ENCODE peak calls at places on chromosome 3, in six cellular contexts. R is Calu3, C is GM23338, I is K562, U is IMR-90, H is cardiac muscle cell. S is an unnamed sample.

GRCh38 chr3:107117922-107118576 is 259.2 kb upstream of the CCDC54 start:
- DNase-seq in R (peak; percentile 59), C (peak; percentile 86), I (peak; percentile 7), U (peak; percentile 80), H (peak; percentile 90), S (no peak)

GRCh38 chr3:191066669-191067068 is 132.4 kb upstream of the OSTN start:
- DNase-seq in R (no peak), C (no peak), I (no peak), U (peak; percentile 81), H (peak; percentile 18), S (no peak)

GRCh38 chr3:180808823-180809575 is 103.5 kb upstream of the FXR1 start:
- DNase-seq in R (no peak), C (no peak), I (no peak), U (no peak), H (no peak), S (no peak)

GRCh38 chr3:178826437-178827010 is 245.1 kb downstream of the ZMAT3 start:
- DNase-seq in R (no peak), C (no peak), I (no peak), U (no peak), H (no peak), S (no peak)

GRCh38 chr3:181629701-181630100 is 82.0 kb upstream of the SOX2 start:
- DNase-seq in R (no peak), C (no peak), I (no peak), U (no peak), H (peak; percentile 7), S (no peak)

GRCh38 chr3:128335621-128336296 is 130.9 kb downstream of the DNAJB8 start:
- DNase-seq in R (peak; percentile 58), C (peak; percentile 41), I (no peak), U (no peak), H (no peak), S (no peak)

GRCh38 chr3:181076558-181076957 is 87.0 kb upstream of the DNAJC19 start:
- DNase-seq in R (no peak), C (no peak), I (no peak), U (no peak), H (no peak), S (no peak)

GRCh38 chr3:190053919-190054672 is 66.6 kb downstream of the P3H2 start:
- DNase-seq in R (no peak), C (no peak), I (no peak), U (peak; percentile 92), H (peak; percentile 62), S (no peak)

GRCh38 chr3:57434041-57434440 is 110.1 kb downstream of the DNAH12 start:
- DNase-seq in R (peak; percentile 6), C (peak; percentile 79), I (no peak), U (peak; percentile 28), H (peak; percentile 65), S (no peak)

GRCh38 chr3:168063122-168063521 is 32.6 kb downstream of the GOLIM4 start:
- DNase-seq in R (no peak), C (no peak), I (no peak), U (no peak), H (no peak), S (no peak)

GRCh38 chr3:149251186-149251585 is 29.6 kb upstream of the CP start:
- DNase-seq in R (no peak), C (no peak), I (no peak), U (no peak), H (no peak), S (no peak)

GRCh38 chr3:196585044-196585757 is 16.7 kb downstream of the FBXO45 start:
- DNase-seq in R (no peak), C (no peak), I (no peak), U (no peak), H (no peak), S (no peak)

GRCh38 chr3:189446959-189447560 is 184.1 kb upstream of the TP63 start:
- DNase-seq in R (no peak), C (no peak), I (no peak), U (no peak), H (peak; percentile 61), S (no peak)

GRCh38 chr3:27559381-27559780 is 75.2 kb upstream of the SLC4A7 start:
- DNase-seq in R (no peak), C (no peak), I (no peak), U (no peak), H (no peak), S (no peak)

GRCh38 chr3:119628816-119629445 is 31.2 kb downstream of the PLA1A start:
- DNase-seq in R (no peak), C (no peak), I (no peak), U (no peak), H (no peak), S (no peak)

GRCh38 chr3:50617911-50618481 is 1.0 kb downstream of the MAPKAPK3 start:
- DNase-seq in R (no peak), C (no peak), I (no peak), U (no peak), H (no peak), S (no peak)

GRCh38 chr3:78221300-78221699 is 1181.4 kb downstream of the ROBO2 start:
- DNase-seq in R (peak; percentile 7), C (peak; percentile 11), I (no peak), U (no peak), H (no peak), S (no peak)

GRCh38 chr3:99502871-99503270 is 135.5 kb upstream of the COL8A1 start:
- DNase-seq in R (no peak), C (no peak), I (no peak), U (peak; percentile 11), H (peak; percentile 57), S (no peak)

GRCh38 chr3:124202754-124203153 is 210.8 kb upstream of the ROPN1 start:
- DNase-seq in R (no peak), C (no peak), I (no peak), U (no peak), H (peak; percentile 55), S (no peak)

GRCh38 chr3:50655009-50655830 is 19.5 kb upstream of the DOCK3 start:
- DNase-seq in R (no peak), C (no peak), I (no peak), U (peak; percentile 13), H (no peak), S (peak; percentile 44)

GRCh38 chr3:49903451-49904424 is at the start of gene MST1R:
- DNase-seq in R (peak; percentile 98), C (peak; percentile 98), I (peak; percentile 90), U (no peak), H (peak; percentile 54), S (no peak)

GRCh38 chr3:138578961-138579574 is 15.0 kb downstream of the CEP70 start:
- DNase-seq in R (no peak), C (peak; percentile 9), I (no peak), U (no peak), H (no peak), S (no peak)

GRCh38 chr3:8709801-8710524 is 23.6 kb upstream of the CAV3 start:
- DNase-seq in R (no peak), C (no peak), I (no peak), U (no peak), H (no peak), S (no peak)

GRCh38 chr3:8822141-8822540 is 52.7 kb upstream of the OXTR start:
- DNase-seq in R (no peak), C (no peak), I (no peak), U (peak; percentile 74), H (peak; percentile 81), S (no peak)

GRCh38 chr3:9703736-9704342 is at the start of gene CPNE9:
- DNase-seq in R (no peak), C (peak; percentile 55), I (peak; percentile 48), U (no peak), H (no peak), S (no peak)

GRCh38 chr3:70049761-70050160 is 50.2 kb downstream of the SAMMSON start:
- DNase-seq in R (no peak), C (peak; percentile 23), I (no peak), U (peak; percentile 11), H (peak; percentile 61), S (no peak)

DNA sequence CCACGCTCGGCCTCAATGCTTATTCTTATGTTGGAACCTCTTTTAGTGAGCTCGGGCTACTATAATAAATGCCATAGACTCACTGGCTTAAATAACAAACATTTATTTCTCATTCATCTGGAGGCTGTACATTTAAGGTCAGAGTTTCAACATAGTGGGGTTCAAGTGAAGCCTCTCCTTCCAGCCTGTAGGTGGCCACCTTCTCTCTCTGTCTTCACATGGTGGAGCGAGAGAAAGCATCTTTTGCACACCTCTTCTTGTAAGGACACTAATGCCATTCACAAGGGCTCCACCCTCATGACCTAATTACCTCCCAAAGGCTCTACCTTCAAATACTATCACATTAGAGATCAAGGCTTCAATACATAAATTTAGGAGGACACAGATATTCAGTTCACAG is 520.3 kb upstream of the EPHA6 start:
- DNase-seq in R (no peak), C (peak; percentile 34), I (no peak), U (no peak), H (no peak), S (no peak)
- TF ChIP-seq CTCF in R (no peak), C (peak; percentile 54), I (no peak), U (no peak), H (no peak), S (peak; percentile 11)

DNA sequence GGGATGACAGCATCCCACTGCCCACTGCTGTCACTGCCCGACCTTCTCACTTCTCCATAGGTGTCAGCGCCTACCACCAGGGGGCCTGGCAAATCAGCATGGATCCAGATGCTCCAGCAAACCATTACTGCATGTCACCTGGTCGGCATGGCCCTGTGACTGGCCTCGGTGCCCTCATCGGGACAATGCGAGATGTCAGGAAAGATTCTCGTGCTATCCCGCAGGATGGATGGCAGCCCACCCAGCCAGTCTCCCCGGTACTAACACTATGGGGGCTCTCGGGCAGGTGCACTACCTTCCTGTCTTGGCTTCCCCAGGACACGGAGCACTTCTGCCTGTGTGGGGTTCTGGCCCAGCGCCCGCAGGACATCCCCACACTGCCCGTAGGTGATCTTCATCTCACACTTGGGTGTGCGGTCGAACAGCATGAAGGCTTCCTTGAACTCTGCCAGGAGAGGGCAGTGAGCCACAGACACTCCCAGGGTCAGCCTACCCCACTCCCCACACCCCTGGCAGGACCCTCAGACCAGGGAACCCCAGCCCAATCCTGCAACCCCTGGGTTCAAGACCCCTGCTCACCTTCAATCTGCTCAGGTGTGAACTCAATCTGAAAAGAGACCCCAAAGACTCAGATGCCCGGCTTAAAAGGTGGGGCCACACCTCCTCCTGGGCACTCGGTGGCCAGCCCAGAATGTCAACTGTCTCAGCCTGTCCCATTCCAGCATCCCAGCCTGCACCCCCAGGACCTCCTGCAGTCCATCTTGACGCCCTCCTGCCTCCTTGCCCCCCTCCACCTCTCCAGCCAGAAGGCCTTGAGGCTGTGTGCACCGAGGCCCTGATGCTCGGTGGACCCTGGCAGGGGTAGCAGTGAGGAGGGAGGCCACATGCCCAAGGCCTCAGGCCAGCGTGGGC is 2.6 kb downstream of the MYL3 start:
- DNase-seq in R (peak; percentile 68), C (peak; percentile 61), I (peak; percentile 74), U (no peak), H (no peak), S (peak; percentile 74)
- TF ChIP-seq CTCF in R (peak; percentile 54), C (peak; percentile 51), I (peak; percentile 77), U (peak; percentile 36), H (peak; percentile 49), S (peak; percentile 68)

DNA sequence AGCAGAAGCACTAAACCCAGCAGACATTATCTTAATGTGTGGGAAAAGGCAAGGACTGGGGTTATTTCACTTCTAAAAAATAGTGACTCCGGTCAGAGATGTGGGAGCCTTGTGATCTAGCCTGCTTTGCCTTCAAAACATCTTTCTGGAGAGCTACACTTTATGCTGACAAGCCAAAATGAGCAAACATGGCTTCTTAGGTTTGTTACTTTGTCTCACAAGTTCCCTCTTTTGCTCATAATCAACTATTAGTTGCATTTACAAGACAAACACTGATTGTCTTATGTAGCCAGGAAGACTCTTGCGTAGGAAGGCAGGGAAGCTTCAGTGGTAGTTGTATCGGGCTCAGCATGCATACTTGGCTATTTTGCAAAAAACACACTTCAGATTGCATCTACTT is 129.2 kb downstream of the NUP210 start:
- DNase-seq in R (no peak), C (no peak), I (no peak), U (no peak), H (no peak), S (no peak)
- TF ChIP-seq CTCF in R (no peak), C (no peak), I (no peak), U (no peak), H (no peak), S (no peak)

GRCh38 chr3:81218023-81218422 is 543.4 kb downstream of the GBE1 start:
- DNase-seq in R (peak; percentile 41), C (peak; percentile 46), I (no peak), U (no peak), H (peak; percentile 55), S (no peak)
- TF ChIP-seq CTCF in R (peak; percentile 12), C (peak; percentile 68), I (no peak), U (peak; percentile 9), H (peak; percentile 50), S (peak; percentile 78)

S was measured in chondrocyte.